ENCODE peak calls at places on chromosomes 7 and 10, in four cellular contexts. Q is mesendoderm; R is left ventricle myocardium inferior; X is CD8-positive, alpha-beta memory T cell. O is an unnamed sample.

GRCh38 chr7:93843260-93843659 is 47.3 kb downstream of the TFPI2 start:
- DNase-seq in Q (peak; percentile 1), R (no peak), X (no peak), O (no peak)

GRCh38 chr10:78742730-78743615 is 325.8 kb upstream of the ZMIZ1 start:
- DNase-seq in Q (no peak), R (no peak), X (no peak), O (no peak)

GRCh38 chr10:72263613-72264241 is 10.0 kb upstream of the DDIT4 start:
- DNase-seq in Q (no peak), R (no peak), X (no peak), O (no peak)

GRCh38 chr10:110802551-110803238 is 69.0 kb upstream of the PDCD4 start:
- DNase-seq in Q (peak; percentile 35), R (peak; percentile 69), X (no peak), O (no peak)

GRCh38 chr10:110203500-110204455 is 3.6 kb upstream of the MXI1 start:
- DNase-seq in Q (no peak), R (no peak), X (no peak), O (no peak)

GRCh38 chr7:73871163-73872011 is 10.4 kb downstream of the TMEM270 start:
- DNase-seq in Q (no peak), R (peak; percentile 41), X (no peak), O (no peak)

GRCh38 chr10:60819271-60819670 is 41.0 kb downstream of the CDK1 start:
- DNase-seq in Q (no peak), R (no peak), X (no peak), O (no peak)

GRCh38 chr10:4545077-4545476 is 280.9 kb upstream of the AKR1E2 start:
- DNase-seq in Q (no peak), R (no peak), X (no peak), O (no peak)

GRCh38 chr10:17375936-17376584 is 78.3 kb downstream of the ST8SIA6 start:
- DNase-seq in Q (peak; percentile 40), R (no peak), X (no peak), O (peak; percentile 83)

GRCh38 chr7:94562525-94562924 is 52.9 kb downstream of the CASD1 start:
- DNase-seq in Q (no peak), R (no peak), X (no peak), O (no peak)

GRCh38 chr7:90610105-90610504 is 14.0 kb downstream of the CDK14 start:
- DNase-seq in Q (no peak), R (no peak), X (no peak), O (no peak)

GRCh38 chr10:94383515-94383914 is 18.8 kb upstream of the TBC1D12 start:
- DNase-seq in Q (no peak), R (no peak), X (no peak), O (no peak)

GRCh38 chr7:78115876-78116275 is 317.3 kb downstream of the PHTF2 start:
- DNase-seq in Q (no peak), R (no peak), X (no peak), O (no peak)

GRCh38 chr10:48798486-48799254 is 114.0 kb downstream of the WDFY4 start:
- DNase-seq in Q (no peak), R (no peak), X (no peak), O (no peak)

GRCh38 chr10:77773631-77774426 is 136.2 kb upstream of the KCNMA1 start:
- DNase-seq in Q (no peak), R (no peak), X (no peak), O (peak; percentile 40)

GRCh38 chr10:75544923-75545322 is 113.5 kb downstream of the LRMDA start:
- DNase-seq in Q (no peak), R (no peak), X (no peak), O (no peak)

GRCh38 chr7:23970193-23970592 is 260.2 kb downstream of the STK31 start:
- DNase-seq in Q (no peak), R (no peak), X (no peak), O (no peak)

GRCh38 chr7:2904202-2904601 is 60.1 kb upstream of the GNA12 start:
- DNase-seq in Q (no peak), R (no peak), X (no peak), O (no peak)

GRCh38 chr7:27149817-27150567 is 2.4 kb downstream of the HOXA3 start:
- DNase-seq in Q (no peak), R (no peak), X (no peak), O (no peak)

GRCh38 chr10:53356616-53357349 is 584.2 kb upstream of the MBL2 start:
- DNase-seq in Q (no peak), R (no peak), X (no peak), O (no peak)

GRCh38 chr7:6643915-6644625 is 7.0 kb downstream of the ZNF316 start:
- DNase-seq in Q (no peak), R (no peak), X (no peak), O (no peak)

GRCh38 chr7:18475488-18475887 is 20.1 kb upstream of the HDAC9 start:
- DNase-seq in Q (no peak), R (no peak), X (no peak), O (no peak)

GRCh38 chr7:47885309-47886000 is 62.8 kb downstream of the PKD1L1 start:
- DNase-seq in Q (no peak), R (no peak), X (no peak), O (no peak)

GRCh38 chr7:105187302-105188169 is 173.5 kb downstream of the KMT2E start:
- DNase-seq in Q (no peak), R (no peak), X (no peak), O (no peak)

GRCh38 chr7:29883462-29884398 is 77.4 kb downstream of the WIPF3 start:
- DNase-seq in Q (peak; percentile 59), R (no peak), X (no peak), O (peak; percentile 92)

GRCh38 chr10:16765532-16766365 is 51.5 kb downstream of the RSU1 start:
- DNase-seq in Q (peak; percentile 78), R (no peak), X (no peak), O (peak; percentile 67)

GRCh38 chr10:105864854-105865253 is 1223.8 kb downstream of the SORCS3 start:
- DNase-seq in Q (no peak), R (no peak), X (no peak), O (no peak)

GRCh38 chr7:44561962-44562621 is 11.6 kb downstream of the DDX56 start:
- DNase-seq in Q (peak; percentile 62), R (no peak), X (no peak), O (peak; percentile 67)

GRCh38 chr7:94222516-94222915 is 172.2 kb upstream of the COL1A2 start:
- DNase-seq in Q (no peak), R (no peak), X (no peak), O (no peak)

GRCh38 chr7:135208417-135208793 is 2.9 kb downstream of the WDR91 start:
- DNase-seq in Q (peak; percentile 25), R (no peak), X (no peak), O (no peak)

GRCh38 chr10:93245772-93246171 is 172.1 kb downstream of the CYP26A1 start:
- DNase-seq in Q (no peak), R (no peak), X (no peak), O (no peak)

GRCh38 chr10:124577651-124578050 is 116.0 kb downstream of the LHPP start:
- DNase-seq in Q (no peak), R (no peak), X (no peak), O (no peak)

GRCh38 chr10:124576526-124577420 is 115.2 kb downstream of the LHPP start:
- DNase-seq in Q (no peak), R (no peak), X (no peak), O (no peak)

GRCh38 chr10:124575107-124576035 is 113.7 kb downstream of the LHPP start:
- DNase-seq in Q (no peak), R (no peak), X (no peak), O (peak; percentile 27)

GRCh38 chr10:124579003-124579384 is 117.4 kb downstream of the LHPP start:
- DNase-seq in Q (no peak), R (no peak), X (no peak), O (no peak)

GRCh38 chr10:124578231-124579002 is 116.8 kb downstream of the LHPP start:
- DNase-seq in Q (no peak), R (no peak), X (no peak), O (no peak)
- H3K4me1 ChIP-seq in Q (no peaks in the 10 kb centered on the region), R (no peaks in the 10 kb centered on the region), X (no peaks in the 10 kb centered on the region), O (no peaks in the 10 kb centered on the region)

DNA sequence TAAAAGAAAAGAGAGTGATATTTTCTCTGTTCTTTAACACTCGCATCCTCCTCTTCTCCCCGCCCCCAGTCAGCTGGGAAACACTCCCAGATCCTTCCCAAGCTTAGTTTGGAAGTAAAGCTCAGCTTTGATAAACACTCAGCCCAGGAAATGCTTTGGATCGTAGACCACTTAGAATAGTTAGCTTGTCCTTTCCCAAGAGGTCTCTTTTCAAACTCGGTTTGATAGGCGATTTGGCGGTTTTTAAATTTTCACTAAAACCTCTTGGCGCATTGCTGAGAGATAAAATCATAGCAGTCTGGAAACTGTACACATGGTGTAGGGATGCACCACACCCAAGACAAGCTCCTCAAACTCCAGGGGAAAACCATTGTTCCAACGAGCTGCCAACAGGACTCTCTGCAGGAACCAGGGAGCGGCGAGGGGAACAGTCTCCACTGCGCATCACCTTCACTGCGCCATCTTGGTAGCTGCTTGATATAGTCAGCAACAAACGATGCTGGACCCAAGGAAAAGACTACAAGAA is 22.3 kb downstream of the SMURF1 start:
- DNase-seq in Q (no peak), R (peak; percentile 52), X (no peak), O (no peak)
- H3K4me1 ChIP-seq in Q (peaks cover 4% of the 10 kb centered on the region), R (peaks cover 71% of the 10 kb centered on the region), X (peaks cover 15% of the 10 kb centered on the region), O (no peaks in the 10 kb centered on the region)

DNA sequence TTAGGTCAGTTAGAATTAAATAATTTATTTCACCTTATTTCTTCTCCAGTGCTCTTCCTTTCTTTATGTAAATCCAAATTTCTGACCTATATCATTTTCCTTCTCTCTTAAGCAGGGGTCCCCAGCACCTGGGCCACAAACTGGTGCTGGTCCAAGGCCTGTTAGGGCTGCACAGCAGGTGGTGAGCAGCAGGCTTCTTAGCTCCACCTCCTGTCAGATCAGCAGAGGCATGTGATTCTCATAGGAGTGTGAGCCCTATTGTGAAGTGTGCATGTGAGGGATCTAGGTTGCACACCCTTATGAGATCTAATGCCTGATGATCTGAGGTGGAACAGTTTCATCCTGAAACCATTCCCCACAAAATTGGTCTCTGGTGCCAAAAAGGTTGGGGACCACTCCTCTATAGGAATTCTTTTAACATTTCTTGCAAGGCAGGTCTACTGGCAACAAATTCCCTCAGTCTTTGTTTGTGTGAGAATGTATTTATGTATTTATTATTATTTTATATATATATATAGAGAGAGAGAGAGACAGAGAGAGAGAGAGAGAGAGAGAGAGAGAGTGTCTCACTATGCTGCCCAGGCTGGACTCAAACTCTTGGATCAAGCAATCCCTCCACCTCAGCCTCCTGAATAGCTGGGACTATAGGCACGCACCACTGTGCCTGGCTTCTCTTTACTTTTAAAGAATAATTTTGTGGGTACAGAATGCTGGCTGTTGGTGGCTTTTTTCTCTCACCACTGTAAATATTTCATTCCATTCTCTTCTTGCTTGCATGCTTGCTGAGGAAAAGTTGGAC is 4.3 kb upstream of the ABCC2 start:
- DNase-seq in Q (peak; percentile 53), R (no peak), X (no peak), O (peak; percentile 58)
- H3K4me1 ChIP-seq in Q (peaks cover 3% of the 10 kb centered on the region), R (no peaks in the 10 kb centered on the region), X (no peaks in the 10 kb centered on the region), O (no peaks in the 10 kb centered on the region)

DNA sequence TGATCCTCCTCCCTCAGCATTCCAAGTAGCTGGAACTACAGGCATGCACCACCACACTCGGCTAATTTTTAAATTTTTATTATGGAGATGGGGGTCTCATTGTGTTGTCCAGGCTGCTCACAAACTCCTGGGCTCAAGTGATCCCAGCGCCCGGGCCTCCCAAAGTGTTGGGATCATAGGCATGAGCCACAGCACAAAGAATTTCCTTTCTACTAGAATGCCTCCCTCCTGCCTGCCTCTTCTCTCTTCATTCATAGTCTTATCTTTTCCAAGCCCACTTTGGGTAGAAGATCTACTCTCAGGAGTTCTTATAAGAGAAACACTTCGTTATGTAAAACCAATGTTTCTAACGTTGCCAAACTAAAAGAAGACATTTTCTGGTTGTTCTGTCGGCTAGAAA is 144.1 kb downstream of the LRRC4 start:
- DNase-seq in Q (peak; percentile 63), R (no peak), X (no peak), O (no peak)
- H3K4me1 ChIP-seq in Q (peaks cover 20% of the 10 kb centered on the region), R (peaks cover 75% of the 10 kb centered on the region), X (no peaks in the 10 kb centered on the region), O (peaks cover 25% of the 10 kb centered on the region)

GRCh38 chr7:137993395-137993743 is 8.5 kb downstream of the CREB3L2 start:
- DNase-seq in Q (no peak), R (no peak), X (no peak), O (no peak)
- H3K4me1 ChIP-seq in Q (peaks cover 7% of the 10 kb centered on the region), R (peaks cover 100% of the 10 kb centered on the region), X (peaks cover 22% of the 10 kb centered on the region), O (no peaks in the 10 kb centered on the region)

GRCh38 chr7:144761493-144761892 is 74.4 kb downstream of the TPK1 start:
- DNase-seq in Q (no peak), R (peak; percentile 52), X (no peak), O (no peak)
- H3K4me1 ChIP-seq in Q (no peaks in the 10 kb centered on the region), R (no peaks in the 10 kb centered on the region), X (no peaks in the 10 kb centered on the region), O (peaks cover 5% of the 10 kb centered on the region)